ENCODE peak calls at places on chromosomes 4 and X, in four cellular contexts. L, F, I and H are unnamed samples.

GRCh38 chr4:147975325-147975724 is 243.4 kb downstream of the ARHGAP10 start:
- DNase-seq in L (peak), F (no peak), I (no peak), H (no peak)

GRCh38 chr4:145909331-145909730 is 29.3 kb downstream of the ZNF827 start:
- DNase-seq in L (no peak), F (peak), I (peak), H (peak)

GRCh38 chr4:20538922-20539321 is 161.3 kb upstream of the PACRGL start:
- DNase-seq in L (no peak), F (no peak), I (no peak), H (no peak)

GRCh38 chr4:102601586-102602227 is 100.5 kb downstream of the NFKB1 start:
- DNase-seq in L (no peak), F (no peak), I (no peak), H (no peak)

GRCh38 chrX:143635915-143636314 is at the start of gene SLITRK4:
- DNase-seq in L (no peak), F (peak), I (peak), H (peak)

GRCh38 chr4:182890202-182890601 is 27.0 kb downstream of the DCTD start:
- DNase-seq in L (no peak), F (no peak), I (no peak), H (no peak)

GRCh38 chr4:10625130-10625529 is 59.4 kb downstream of the CLNK start:
- DNase-seq in L (no peak), F (no peak), I (no peak), H (no peak)

GRCh38 chr4:34633216-34633615 is 1611.1 kb downstream of the ARAP2 start:
- DNase-seq in L (no peak), F (no peak), I (no peak), H (no peak)

GRCh38 chr4:21452931-21453330 is 495.6 kb downstream of the KCNIP4 start:
- DNase-seq in L (no peak), F (no peak), I (no peak), H (peak)

GRCh38 chrX:122945328-122945727 is 238.8 kb upstream of the GRIA3 start:
- DNase-seq in L (no peak), F (no peak), I (no peak), H (no peak)

GRCh38 chrX:130049821-130050220 is 60.5 kb downstream of the ELF4 start:
- DNase-seq in L (no peak), F (no peak), I (no peak), H (no peak)

GRCh38 chr4:101191302-101192098 is 155.8 kb downstream of the PPP3CA start:
- DNase-seq in L (peak), F (peak), I (peak), H (peak)

GRCh38 chr4:159010563-159011260 is 92.2 kb upstream of the RAPGEF2 start:
- DNase-seq in L (peak), F (no peak), I (no peak), H (no peak)

GRCh38 chrX:114599305-114599704 is 15.4 kb downstream of the HTR2C start:
- DNase-seq in L (no peak), F (no peak), I (no peak), H (no peak)

GRCh38 chr4:72448231-72448630 is 120.8 kb downstream of the ADAMTS3 start:
- DNase-seq in L (no peak), F (no peak), I (no peak), H (no peak)
- H4K5ac ChIP-seq in L (no peak), F (no peak), I (no peak), H (no peak)

GRCh38 chr4:124973716-124974115 is 261.2 kb upstream of the ANKRD50 start:
- DNase-seq in L (no peak), F (no peak), I (no peak), H (no peak)
- H4K5ac ChIP-seq in L (no peak), F (no peak), I (no peak), H (no peak)

GRCh38 chr4:156725257-156725656 is 246.3 kb downstream of the PDGFC start:
- DNase-seq in L (no peak), F (no peak), I (no peak), H (no peak)
- H4K5ac ChIP-seq in L (no peak), F (no peak), I (no peak), H (no peak)

GRCh38 chr4:8332038-8332857 is 62.7 kb downstream of the HTRA3 start:
- DNase-seq in L (no peak), F (no peak), I (no peak), H (no peak)
- H4K5ac ChIP-seq in L (no peak), F (no peak), I (no peak), H (no peak)

DNA sequence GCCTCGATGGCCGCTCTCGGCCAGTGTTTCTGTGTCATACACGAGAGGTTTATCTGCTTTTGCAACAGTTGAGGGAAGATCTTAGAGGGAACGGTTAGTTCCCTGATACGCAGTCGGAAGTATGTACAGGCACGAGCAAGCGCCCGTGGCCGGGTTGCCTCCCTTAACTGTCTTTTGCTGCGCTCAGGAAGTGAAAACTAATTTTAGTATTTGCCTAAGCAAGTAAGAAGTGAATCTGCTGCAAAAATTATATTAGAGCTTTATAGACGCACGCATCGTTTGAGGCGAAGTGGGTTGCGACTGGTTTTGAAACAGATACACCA is 695 bp downstream of the MTM1 start:
- DNase-seq in L (peak), F (no peak), I (no peak), H (no peak)
- H4K5ac ChIP-seq in L (no peak), F (no peak), I (no peak), H (no peak)

GRCh38 chrX:41518127-41518840 is 71.1 kb downstream of the NYX start:
- DNase-seq in L (no peak), F (no peak), I (no peak), H (no peak)

GRCh38 chrX:41516995-41517660 is 70.0 kb downstream of the NYX start:
- DNase-seq in L (no peak), F (no peak), I (no peak), H (peak)

GRCh38 chrX:41515376-41515775 is 68.2 kb downstream of the NYX start:
- DNase-seq in L (no peak), F (no peak), I (no peak), H (no peak)

GRCh38 chrX:41512394-41512793 is 65.3 kb downstream of the NYX start:
- DNase-seq in L (no peak), F (no peak), I (no peak), H (no peak)

DNA sequence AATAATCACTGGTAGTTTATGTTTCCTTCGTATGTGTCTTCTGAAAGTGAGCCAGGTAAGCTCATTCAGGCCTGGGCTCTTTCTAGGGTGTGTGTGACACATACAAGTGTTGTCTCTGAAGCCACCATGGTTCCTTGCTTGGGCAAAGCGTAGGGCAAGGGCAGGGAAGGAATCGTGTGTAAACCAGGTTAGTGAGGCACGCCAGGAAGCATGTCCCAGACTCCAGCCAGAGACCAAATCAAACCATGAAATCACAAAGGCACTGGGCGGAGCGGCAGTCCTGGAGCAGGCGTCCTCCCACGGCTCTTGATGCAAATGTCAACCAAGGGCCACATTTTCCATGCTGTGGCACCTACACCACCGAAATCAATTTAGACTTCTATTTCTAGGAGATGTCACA is 67.0 kb downstream of the NYX start:
- DNase-seq in L (no peak), F (no peak), I (no peak), H (no peak)
- H4K5ac ChIP-seq in L (no peak), F (no peak), I (no peak), H (no peak)

GRCh38 chr4:170248576-170248975 is 158.8 kb upstream of the AADAT start:
- DNase-seq in L (no peak), F (no peak), I (no peak), H (no peak)
- H4K5ac ChIP-seq in L (no peak), F (no peak), I (no peak), H (no peak)